ENCODE peak calls at places on chromosome 10, in ten cellular contexts. One of them, this sample, is unnamed.

GRCh38 chr10:72336259-72337038 is 18.3 kb downstream of the DNAJB12 start:
- DNase-seq in IMR-90: no peak
- DNase-seq in GM13977: no peak
- DNase-seq in fibroblast of pulmonary artery: peak
- DNase-seq in mammary epithelial cell: peak
- DNase-seq in cardiac muscle cell: no peak
- DNase-seq in AG09309: no peak
- DNase-seq in CD4-positive, alpha-beta T cell: no peak
- DNase-seq in endothelial cell: no peak
- DNase-seq in AG04450: no peak
- DNase-seq in this sample: no peak

GRCh38 chr10:130820880-130821482 is 490.5 kb downstream of the TCERG1L start:
- DNase-seq in mammary epithelial cell: no peak
- DNase-seq in IMR-90: no peak
- DNase-seq in CD4-positive, alpha-beta T cell: no peak
- DNase-seq in endothelial cell: no peak
- DNase-seq in fibroblast of pulmonary artery: no peak
- DNase-seq in GM13977: no peak
- DNase-seq in AG04450: no peak
- DNase-seq in AG09309: no peak
- DNase-seq in cardiac muscle cell: no peak
- DNase-seq in this sample: no peak

GRCh38 chr10:47425813-47426419 is 41.8 kb upstream of the ZNF488 start:
- DNase-seq in endothelial cell: no peak
- DNase-seq in CD4-positive, alpha-beta T cell: no peak
- DNase-seq in fibroblast of pulmonary artery: no peak
- DNase-seq in GM13977: no peak
- DNase-seq in AG09309: no peak
- DNase-seq in AG04450: no peak
- DNase-seq in cardiac muscle cell: no peak
- DNase-seq in IMR-90: no peak
- DNase-seq in mammary epithelial cell: no peak
- DNase-seq in this sample: no peak

GRCh38 chr10:88254091-88254490 is 329.0 kb downstream of the RNLS start:
- DNase-seq in mammary epithelial cell: peak
- DNase-seq in fibroblast of pulmonary artery: peak
- DNase-seq in AG04450: no peak
- DNase-seq in cardiac muscle cell: no peak
- DNase-seq in GM13977: no peak
- DNase-seq in AG09309: peak
- DNase-seq in IMR-90: peak
- DNase-seq in endothelial cell: no peak
- DNase-seq in CD4-positive, alpha-beta T cell: no peak
- DNase-seq in this sample: no peak

GRCh38 chr10:72814134-72814790 is 79.3 kb upstream of the OIT3 start:
- DNase-seq in endothelial cell: no peak
- DNase-seq in mammary epithelial cell: no peak
- DNase-seq in CD4-positive, alpha-beta T cell: no peak
- DNase-seq in AG09309: no peak
- DNase-seq in IMR-90: no peak
- DNase-seq in fibroblast of pulmonary artery: peak
- DNase-seq in GM13977: no peak
- DNase-seq in cardiac muscle cell: no peak
- DNase-seq in AG04450: no peak
- DNase-seq in this sample: no peak

GRCh38 chr10:92110039-92110794 is 180.7 kb downstream of the CPEB3 start:
- DNase-seq in fibroblast of pulmonary artery: peak
- DNase-seq in cardiac muscle cell: no peak
- DNase-seq in CD4-positive, alpha-beta T cell: no peak
- DNase-seq in GM13977: no peak
- DNase-seq in mammary epithelial cell: peak
- DNase-seq in IMR-90: peak
- DNase-seq in AG04450: no peak
- DNase-seq in endothelial cell: no peak
- DNase-seq in AG09309: no peak
- DNase-seq in this sample: no peak

GRCh38 chr10:2986341-2986933 is 80.9 kb upstream of the PFKP start:
- DNase-seq in CD4-positive, alpha-beta T cell: no peak
- DNase-seq in IMR-90: no peak
- DNase-seq in mammary epithelial cell: no peak
- DNase-seq in cardiac muscle cell: no peak
- DNase-seq in AG04450: no peak
- DNase-seq in endothelial cell: no peak
- DNase-seq in GM13977: no peak
- DNase-seq in AG09309: no peak
- DNase-seq in fibroblast of pulmonary artery: no peak
- DNase-seq in this sample: no peak

GRCh38 chr10:60901561-60902235 is 42.3 kb downstream of the RHOBTB1 start:
- DNase-seq in cardiac muscle cell: no peak
- DNase-seq in IMR-90: no peak
- DNase-seq in CD4-positive, alpha-beta T cell: no peak
- DNase-seq in AG09309: no peak
- DNase-seq in endothelial cell: no peak
- DNase-seq in GM13977: no peak
- DNase-seq in AG04450: no peak
- DNase-seq in mammary epithelial cell: no peak
- DNase-seq in fibroblast of pulmonary artery: no peak
- DNase-seq in this sample: no peak

GRCh38 chr10:55374060-55374459 is 573.0 kb upstream of the PCDH15 start:
- DNase-seq in AG09309: no peak
- DNase-seq in GM13977: no peak
- DNase-seq in IMR-90: no peak
- DNase-seq in mammary epithelial cell: no peak
- DNase-seq in CD4-positive, alpha-beta T cell: no peak
- DNase-seq in fibroblast of pulmonary artery: peak
- DNase-seq in endothelial cell: no peak
- DNase-seq in AG04450: no peak
- DNase-seq in cardiac muscle cell: no peak
- DNase-seq in this sample: no peak

GRCh38 chr10:126350216-126350992 is 37.9 kb downstream of the ADAM12 start:
- DNase-seq in AG09309: peak
- DNase-seq in IMR-90: peak
- DNase-seq in fibroblast of pulmonary artery: peak
- DNase-seq in cardiac muscle cell: peak
- DNase-seq in endothelial cell: no peak
- DNase-seq in mammary epithelial cell: peak
- DNase-seq in CD4-positive, alpha-beta T cell: no peak
- DNase-seq in GM13977: no peak
- DNase-seq in AG04450: peak
- DNase-seq in this sample: no peak

GRCh38 chr10:79387974-79388850 is 40.9 kb downstream of the PPIF start:
- DNase-seq in cardiac muscle cell: no peak
- DNase-seq in AG04450: no peak
- DNase-seq in endothelial cell: no peak
- DNase-seq in CD4-positive, alpha-beta T cell: no peak
- DNase-seq in AG09309: no peak
- DNase-seq in mammary epithelial cell: no peak
- DNase-seq in GM13977: no peak
- DNase-seq in IMR-90: no peak
- DNase-seq in fibroblast of pulmonary artery: no peak
- DNase-seq in this sample: peak

GRCh38 chr10:123642697-123643096 is 23.5 kb upstream of the GPR26 start:
- DNase-seq in CD4-positive, alpha-beta T cell: no peak
- DNase-seq in AG04450: no peak
- DNase-seq in AG09309: no peak
- DNase-seq in endothelial cell: no peak
- DNase-seq in IMR-90: no peak
- DNase-seq in GM13977: no peak
- DNase-seq in mammary epithelial cell: no peak
- DNase-seq in fibroblast of pulmonary artery: no peak
- DNase-seq in cardiac muscle cell: no peak
- DNase-seq in this sample: no peak

GRCh38 chr10:134205-134742 is 981 bp upstream of the ZMYND11 start:
- DNase-seq in mammary epithelial cell: peak
- DNase-seq in IMR-90: peak
- DNase-seq in GM13977: peak
- DNase-seq in AG09309: no peak
- DNase-seq in cardiac muscle cell: peak
- DNase-seq in AG04450: no peak
- DNase-seq in CD4-positive, alpha-beta T cell: no peak
- DNase-seq in fibroblast of pulmonary artery: no peak
- DNase-seq in endothelial cell: no peak
- DNase-seq in this sample: peak

GRCh38 chr10:36759111-36759805 is 366.1 kb upstream of the ANKRD30A start:
- DNase-seq in AG04450: peak
- DNase-seq in CD4-positive, alpha-beta T cell: no peak
- DNase-seq in AG09309: peak
- DNase-seq in mammary epithelial cell: peak
- DNase-seq in GM13977: no peak
- DNase-seq in fibroblast of pulmonary artery: peak
- DNase-seq in endothelial cell: no peak
- DNase-seq in cardiac muscle cell: no peak
- DNase-seq in IMR-90: peak
- DNase-seq in this sample: no peak

GRCh38 chr10:98246911-98247820 is 20.8 kb downstream of the LOXL4 start:
- DNase-seq in endothelial cell: no peak
- DNase-seq in GM13977: no peak
- DNase-seq in cardiac muscle cell: no peak
- DNase-seq in IMR-90: peak
- DNase-seq in CD4-positive, alpha-beta T cell: no peak
- DNase-seq in AG04450: peak
- DNase-seq in AG09309: peak
- DNase-seq in fibroblast of pulmonary artery: peak
- DNase-seq in mammary epithelial cell: no peak
- DNase-seq in this sample: no peak

GRCh38 chr10:77970869-77971803 is 44.6 kb upstream of the DLG5 start:
- DNase-seq in endothelial cell: no peak
- DNase-seq in mammary epithelial cell: no peak
- DNase-seq in CD4-positive, alpha-beta T cell: no peak
- DNase-seq in fibroblast of pulmonary artery: peak
- DNase-seq in AG09309: peak
- DNase-seq in IMR-90: peak
- DNase-seq in AG04450: peak
- DNase-seq in GM13977: peak
- DNase-seq in cardiac muscle cell: peak
- DNase-seq in this sample: no peak

GRCh38 chr10:22978918-22979317 is 51.1 kb downstream of the ARMC3 start:
- DNase-seq in fibroblast of pulmonary artery: no peak
- DNase-seq in AG09309: no peak
- DNase-seq in endothelial cell: no peak
- DNase-seq in IMR-90: no peak
- DNase-seq in AG04450: no peak
- DNase-seq in CD4-positive, alpha-beta T cell: no peak
- DNase-seq in GM13977: no peak
- DNase-seq in cardiac muscle cell: no peak
- DNase-seq in mammary epithelial cell: no peak
- DNase-seq in this sample: no peak

DNA sequence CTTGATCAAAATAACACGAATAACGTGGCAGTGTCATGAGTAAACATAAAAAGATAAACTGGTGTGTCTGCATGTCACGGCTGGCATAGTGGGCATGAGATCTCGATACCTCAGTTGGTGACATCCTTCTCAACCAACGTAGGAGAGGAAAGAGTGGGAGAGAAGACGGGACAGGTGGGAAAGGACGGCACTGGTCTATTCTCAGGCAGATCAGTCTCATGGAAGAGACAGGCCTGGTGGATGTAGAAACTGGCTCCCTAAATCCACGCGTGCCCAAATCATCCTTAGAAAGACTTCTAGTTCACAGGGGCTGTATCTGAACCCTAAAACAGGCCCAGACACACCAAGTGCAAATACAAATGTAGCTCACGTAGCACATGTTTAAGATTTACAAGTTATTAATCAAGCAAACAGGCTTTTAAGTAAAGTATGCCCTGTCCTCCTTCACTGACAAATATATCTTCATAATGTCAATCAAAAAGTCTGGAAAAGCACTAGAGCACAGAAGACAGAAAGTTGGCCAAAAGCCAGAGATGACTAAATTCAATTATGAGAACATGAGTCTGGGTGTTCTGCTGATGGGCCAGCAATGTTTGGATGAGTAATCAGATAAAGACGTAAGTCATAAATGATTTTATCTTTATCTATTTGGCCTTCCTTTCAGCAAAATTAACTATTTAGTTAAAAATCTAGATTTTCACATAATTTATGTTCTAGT is 56.3 kb downstream of the SFMBT2 start:
- DNase-seq in CD4-positive, alpha-beta T cell: no peak
- DNase-seq in AG04450: peak
- DNase-seq in cardiac muscle cell: no peak
- DNase-seq in IMR-90: peak
- DNase-seq in endothelial cell: no peak
- DNase-seq in AG09309: no peak
- DNase-seq in GM13977: no peak
- DNase-seq in mammary epithelial cell: peak
- DNase-seq in fibroblast of pulmonary artery: peak
- DNase-seq in this sample: no peak
- TF ChIP-seq CTCF in CD4-positive, alpha-beta T cell: no peak
- TF ChIP-seq CTCF in AG04450: no peak
- TF ChIP-seq CTCF in cardiac muscle cell: no peak
- TF ChIP-seq CTCF in IMR-90: no peak
- TF ChIP-seq CTCF in endothelial cell: no peak
- TF ChIP-seq CTCF in AG09309: no peak
- TF ChIP-seq CTCF in GM13977: no peak
- TF ChIP-seq CTCF in mammary epithelial cell: no peak
- TF ChIP-seq CTCF in fibroblast of pulmonary artery: no peak
- TF ChIP-seq CTCF in this sample: no peak

GRCh38 chr10:118712930-118713634 is 41.7 kb downstream of the CACUL1 start:
- DNase-seq in AG09309: no peak
- DNase-seq in endothelial cell: peak
- DNase-seq in cardiac muscle cell: no peak
- DNase-seq in mammary epithelial cell: no peak
- DNase-seq in GM13977: no peak
- DNase-seq in CD4-positive, alpha-beta T cell: no peak
- DNase-seq in IMR-90: no peak
- DNase-seq in fibroblast of pulmonary artery: no peak
- DNase-seq in AG04450: no peak
- DNase-seq in this sample: no peak
- TF ChIP-seq CTCF in AG09309: no peak
- TF ChIP-seq CTCF in endothelial cell: peak
- TF ChIP-seq CTCF in cardiac muscle cell: peak
- TF ChIP-seq CTCF in mammary epithelial cell: no peak
- TF ChIP-seq CTCF in GM13977: peak
- TF ChIP-seq CTCF in CD4-positive, alpha-beta T cell: no peak
- TF ChIP-seq CTCF in IMR-90: peak
- TF ChIP-seq CTCF in fibroblast of pulmonary artery: peak
- TF ChIP-seq CTCF in AG04450: peak
- TF ChIP-seq CTCF in this sample: peak

GRCh38 chr10:29119374-29119773 is 169.5 kb upstream of the LYZL1 start:
- DNase-seq in IMR-90: peak
- DNase-seq in fibroblast of pulmonary artery: peak
- DNase-seq in AG09309: no peak
- DNase-seq in AG04450: no peak
- DNase-seq in mammary epithelial cell: no peak
- DNase-seq in CD4-positive, alpha-beta T cell: no peak
- DNase-seq in GM13977: no peak
- DNase-seq in cardiac muscle cell: no peak
- DNase-seq in endothelial cell: peak
- DNase-seq in this sample: peak
- TF ChIP-seq CTCF in IMR-90: peak
- TF ChIP-seq CTCF in fibroblast of pulmonary artery: peak
- TF ChIP-seq CTCF in AG09309: peak
- TF ChIP-seq CTCF in AG04450: peak
- TF ChIP-seq CTCF in mammary epithelial cell: peak
- TF ChIP-seq CTCF in CD4-positive, alpha-beta T cell: no peak
- TF ChIP-seq CTCF in GM13977: peak
- TF ChIP-seq CTCF in cardiac muscle cell: peak
- TF ChIP-seq CTCF in endothelial cell: peak
- TF ChIP-seq CTCF in this sample: peak

DNA sequence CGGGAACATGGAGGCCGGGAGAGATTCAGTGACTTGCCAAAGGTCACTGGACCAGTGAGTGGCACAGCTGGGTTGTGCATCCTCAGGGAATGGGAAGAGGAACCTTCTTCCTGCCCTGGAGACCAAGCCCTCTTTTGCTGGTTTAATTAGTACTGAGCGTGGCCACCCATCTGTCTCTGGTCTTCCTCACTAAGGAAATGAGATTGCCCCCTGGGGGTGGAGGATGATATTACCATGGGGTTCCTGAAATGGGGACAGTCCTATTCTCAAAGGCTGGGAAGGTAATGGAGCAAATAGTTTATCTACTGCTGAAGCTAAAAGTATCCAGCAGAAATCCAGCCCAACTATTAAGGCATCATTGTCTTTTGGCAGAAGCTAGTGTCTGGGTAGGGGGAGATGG is 98.6 kb upstream of the FGFR2 start:
- DNase-seq in IMR-90: no peak
- DNase-seq in GM13977: no peak
- DNase-seq in AG04450: no peak
- DNase-seq in fibroblast of pulmonary artery: no peak
- DNase-seq in cardiac muscle cell: peak
- DNase-seq in AG09309: no peak
- DNase-seq in CD4-positive, alpha-beta T cell: no peak
- DNase-seq in mammary epithelial cell: no peak
- DNase-seq in endothelial cell: peak
- DNase-seq in this sample: peak
- TF ChIP-seq CTCF in IMR-90: no peak
- TF ChIP-seq CTCF in GM13977: peak
- TF ChIP-seq CTCF in AG04450: peak
- TF ChIP-seq CTCF in fibroblast of pulmonary artery: peak
- TF ChIP-seq CTCF in cardiac muscle cell: peak
- TF ChIP-seq CTCF in AG09309: peak
- TF ChIP-seq CTCF in CD4-positive, alpha-beta T cell: no peak
- TF ChIP-seq CTCF in mammary epithelial cell: peak
- TF ChIP-seq CTCF in endothelial cell: peak
- TF ChIP-seq CTCF in this sample: peak